ENCODE peak calls at places on chromosomes 12 and 14, in five cellular contexts. One of them, this sample, is unnamed.

GRCh38 chr12:131852551-131853299 is 24.5 kb downstream of the MMP17 start:
- DNase-seq in upper lobe of right lung: no peak
- DNase-seq in psoas muscle: no peak
- DNase-seq in heart right ventricle: no peak
- DNase-seq in tibial artery: no peak
- DNase-seq in this sample: no peak

GRCh38 chr14:24425704-24426103 is 3.8 kb downstream of the CBLN3 start:
- DNase-seq in upper lobe of right lung: no peak
- DNase-seq in heart right ventricle: no peak
- DNase-seq in psoas muscle: no peak
- DNase-seq in tibial artery: no peak
- DNase-seq in this sample: no peak

GRCh38 chr12:27572486-27573255 is 48.7 kb downstream of the PPFIBP1 start:
- DNase-seq in psoas muscle: no peak
- DNase-seq in tibial artery: no peak
- DNase-seq in upper lobe of right lung: no peak
- DNase-seq in heart right ventricle: no peak
- DNase-seq in this sample: no peak

GRCh38 chr12:112325157-112325556 is 57.1 kb downstream of the HECTD4 start:
- DNase-seq in upper lobe of right lung: no peak
- DNase-seq in psoas muscle: no peak
- DNase-seq in heart right ventricle: no peak
- DNase-seq in tibial artery: no peak
- DNase-seq in this sample: no peak

GRCh38 chr12:126389215-126389841 is 1324.1 kb downstream of the AACS start:
- DNase-seq in upper lobe of right lung: no peak
- DNase-seq in tibial artery: no peak
- DNase-seq in psoas muscle: no peak
- DNase-seq in heart right ventricle: no peak
- DNase-seq in this sample: no peak

GRCh38 chr12:51082561-51083139 is 746 bp downstream of the CSRNP2 start:
- DNase-seq in tibial artery: peak; percentile 25
- DNase-seq in upper lobe of right lung: no peak
- DNase-seq in psoas muscle: no peak
- DNase-seq in heart right ventricle: peak; percentile 16
- DNase-seq in this sample: no peak

GRCh38 chr14:36556811-36557433 is 25.5 kb downstream of the NKX2-8 start:
- DNase-seq in psoas muscle: no peak
- DNase-seq in heart right ventricle: no peak
- DNase-seq in upper lobe of right lung: no peak
- DNase-seq in tibial artery: no peak
- DNase-seq in this sample: no peak

GRCh38 chr12:17017402-17017801 is 411.4 kb upstream of the LMO3 start:
- DNase-seq in heart right ventricle: no peak
- DNase-seq in upper lobe of right lung: no peak
- DNase-seq in psoas muscle: no peak
- DNase-seq in tibial artery: no peak
- DNase-seq in this sample: no peak

GRCh38 chr14:23160924-23161522 is 22.4 kb downstream of the SLC7A8 start:
- DNase-seq in upper lobe of right lung: peak; percentile 86
- DNase-seq in psoas muscle: peak; percentile 51
- DNase-seq in tibial artery: peak; percentile 36
- DNase-seq in heart right ventricle: peak; percentile 26
- DNase-seq in this sample: peak; percentile 77

DNA sequence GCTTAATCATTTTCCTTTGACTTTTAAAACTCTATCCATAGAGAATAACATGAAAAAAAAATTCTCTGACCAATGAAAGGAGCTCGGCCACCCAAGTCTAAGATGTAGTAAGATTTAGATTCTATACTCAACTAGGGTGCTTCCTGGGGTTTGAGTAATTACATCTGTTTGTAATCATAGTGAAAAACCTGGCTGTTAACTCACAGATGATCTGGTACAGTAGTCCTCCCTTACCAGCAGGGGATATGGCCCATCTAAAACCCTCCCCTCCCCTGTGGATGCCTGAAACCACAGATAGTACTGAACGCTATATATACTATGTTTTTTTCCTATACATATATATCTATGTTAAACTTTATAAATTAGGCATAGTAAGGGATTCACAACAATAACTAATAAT is 89.2 kb downstream of the DAAM1 start:
- DNase-seq in upper lobe of right lung: no peak
- DNase-seq in tibial artery: no peak
- DNase-seq in psoas muscle: no peak
- DNase-seq in heart right ventricle: no peak
- DNase-seq in this sample: no peak
- H3K4me1 ChIP-seq in upper lobe of right lung: peaks cover 18% of the 10 kb centered on the region
- H3K4me1 ChIP-seq in tibial artery: peaks cover 42% of the 10 kb centered on the region
- H3K4me1 ChIP-seq in psoas muscle: peaks cover 17% of the 10 kb centered on the region
- H3K4me1 ChIP-seq in heart right ventricle: peaks cover 25% of the 10 kb centered on the region
- H3K4me1 ChIP-seq in this sample: peaks cover 8% of the 10 kb centered on the region

DNA sequence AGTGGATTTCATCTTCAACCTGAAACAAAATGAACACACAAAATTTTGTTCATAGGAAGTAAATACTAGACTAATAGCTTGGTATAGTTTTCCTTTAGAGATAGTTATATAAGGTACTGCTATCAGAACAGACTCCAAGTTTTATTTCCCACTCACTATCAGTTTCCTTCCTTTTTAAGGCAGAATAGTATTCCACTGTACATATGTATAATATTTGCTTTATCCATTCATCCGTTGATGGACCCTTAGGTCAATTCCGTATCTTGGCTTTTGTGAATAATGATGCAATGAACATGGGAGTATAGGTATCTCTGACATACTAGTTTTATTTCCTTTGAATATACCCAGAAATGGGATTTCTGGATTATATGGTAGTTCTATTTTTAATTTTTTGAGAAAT is 3.7 kb downstream of the CCNB1IP1 start:
- DNase-seq in upper lobe of right lung: no peak
- DNase-seq in heart right ventricle: no peak
- DNase-seq in tibial artery: no peak
- DNase-seq in psoas muscle: no peak
- DNase-seq in this sample: no peak
- H3K27ac ChIP-seq in upper lobe of right lung: no peak overlapping the region
- H3K27ac ChIP-seq in heart right ventricle: no peak overlapping the region
- H3K27ac ChIP-seq in tibial artery: no peak overlapping the region
- H3K27ac ChIP-seq in psoas muscle: no peak overlapping the region
- H3K27ac ChIP-seq in this sample: no peak overlapping the region

GRCh38 chr14:106347890-106348755 is 821.7 kb downstream of the TMEM121 start:
- DNase-seq in heart right ventricle: no peak
- DNase-seq in psoas muscle: no peak
- DNase-seq in upper lobe of right lung: no peak
- DNase-seq in tibial artery: no peak
- DNase-seq in this sample: no peak
- H3K4me3 ChIP-seq in heart right ventricle: no peak overlapping the region
- H3K4me3 ChIP-seq in psoas muscle: no peak overlapping the region
- H3K4me3 ChIP-seq in upper lobe of right lung: no peak overlapping the region
- H3K4me3 ChIP-seq in tibial artery: no peak overlapping the region
- H3K4me3 ChIP-seq in this sample: no peak overlapping the region

DNA sequence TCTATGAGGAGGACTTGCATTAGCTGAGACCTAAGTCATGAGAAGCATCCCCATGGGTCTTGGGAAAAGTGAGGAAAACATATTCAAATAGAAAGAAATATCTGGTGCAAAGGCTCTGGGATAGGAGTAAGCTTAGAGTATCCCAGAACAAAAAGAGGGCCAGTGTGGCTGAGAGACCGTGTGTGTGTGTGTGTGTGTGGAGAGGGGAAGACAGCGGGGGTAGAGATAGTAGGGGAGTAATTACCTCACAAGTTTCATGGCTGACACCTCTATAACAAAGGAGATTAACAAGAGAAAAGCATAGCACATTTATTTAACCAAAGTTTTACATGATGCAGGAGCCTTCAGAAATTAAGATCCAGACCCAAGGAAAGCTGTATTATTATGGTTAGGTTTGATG is 440.5 kb downstream of the RAD51B start:
- DNase-seq in upper lobe of right lung: no peak
- DNase-seq in psoas muscle: no peak
- DNase-seq in heart right ventricle: no peak
- DNase-seq in tibial artery: no peak
- DNase-seq in this sample: no peak
- H3K4me1 ChIP-seq in upper lobe of right lung: peaks cover 14% of the 10 kb centered on the region
- H3K4me1 ChIP-seq in psoas muscle: no peaks in the 10 kb centered on the region
- H3K4me1 ChIP-seq in heart right ventricle: no peaks in the 10 kb centered on the region
- H3K4me1 ChIP-seq in tibial artery: peaks cover 8% of the 10 kb centered on the region
- H3K4me1 ChIP-seq in this sample: peaks cover 3% of the 10 kb centered on the region

GRCh38 chr14:99971929-99972747 is 93.1 kb upstream of the EVL start:
- DNase-seq in heart right ventricle: no peak
- DNase-seq in upper lobe of right lung: peak; percentile 71
- DNase-seq in tibial artery: no peak
- DNase-seq in psoas muscle: no peak
- DNase-seq in this sample: no peak
- H3K27ac ChIP-seq in heart right ventricle: peak overlapping the region; percentile 70
- H3K27ac ChIP-seq in upper lobe of right lung: peak overlapping the region; percentile 68
- H3K27ac ChIP-seq in tibial artery: peak overlapping the region; percentile 63
- H3K27ac ChIP-seq in psoas muscle: peak overlapping the region; percentile 16
- H3K27ac ChIP-seq in this sample: peak overlapping the region; percentile 85

GRCh38 chr14:85529803-85530574 is at the start of gene FLRT2:
- DNase-seq in heart right ventricle: peak; percentile 42
- DNase-seq in psoas muscle: peak; percentile 61
- DNase-seq in upper lobe of right lung: peak; percentile 72
- DNase-seq in tibial artery: peak; percentile 72
- DNase-seq in this sample: peak; percentile 57
- H3K4me3 ChIP-seq in heart right ventricle: peak within 1 kb of the TSS; percentile 61
- H3K4me3 ChIP-seq in psoas muscle: peak within 1 kb of the TSS; percentile 77
- H3K4me3 ChIP-seq in upper lobe of right lung: peak within 1 kb of the TSS; percentile 54
- H3K4me3 ChIP-seq in tibial artery: peak within 1 kb of the TSS; percentile 56
- H3K4me3 ChIP-seq in this sample: peak within 1 kb of the TSS; percentile 73

GRCh38 chr12:44812062-44812461 is 64.1 kb downstream of the NELL2 start:
- DNase-seq in tibial artery: no peak
- DNase-seq in upper lobe of right lung: no peak
- DNase-seq in heart right ventricle: no peak
- DNase-seq in psoas muscle: no peak
- DNase-seq in this sample: no peak
- H3K4me1 ChIP-seq in tibial artery: no peaks in the 10 kb centered on the region
- H3K4me1 ChIP-seq in upper lobe of right lung: no peaks in the 10 kb centered on the region
- H3K4me1 ChIP-seq in heart right ventricle: no peaks in the 10 kb centered on the region
- H3K4me1 ChIP-seq in psoas muscle: no peaks in the 10 kb centered on the region
- H3K4me1 ChIP-seq in this sample: no peaks in the 10 kb centered on the region

DNA sequence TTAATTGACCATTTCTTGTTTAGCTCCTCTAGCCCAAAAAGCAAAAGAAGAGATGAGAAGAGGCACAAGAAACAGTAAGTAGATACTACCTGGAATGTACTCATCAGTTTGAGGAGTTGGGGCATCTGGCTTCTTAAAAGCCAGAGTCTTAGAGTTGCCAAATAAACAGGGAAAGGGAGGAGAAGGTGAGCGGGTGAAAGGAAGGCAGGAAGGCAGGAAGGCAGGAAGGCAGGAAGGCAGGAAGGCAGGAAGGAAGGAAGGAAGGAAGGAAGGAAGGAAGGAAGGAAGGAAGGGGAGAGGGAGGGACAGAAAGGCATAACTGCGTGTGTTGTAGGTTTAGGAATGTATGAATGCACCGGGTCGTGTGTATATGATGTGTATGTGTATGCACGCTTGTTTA is 56.7 kb upstream of the HSPB8 start:
- DNase-seq in psoas muscle: no peak
- DNase-seq in upper lobe of right lung: no peak
- DNase-seq in heart right ventricle: no peak
- DNase-seq in tibial artery: no peak
- DNase-seq in this sample: no peak
- H3K27ac ChIP-seq in psoas muscle: no peak overlapping the region
- H3K27ac ChIP-seq in upper lobe of right lung: no peak overlapping the region
- H3K27ac ChIP-seq in heart right ventricle: no peak overlapping the region
- H3K27ac ChIP-seq in tibial artery: no peak overlapping the region
- H3K27ac ChIP-seq in this sample: no peak overlapping the region